ENCODE peak calls at places on chromosome 9, in eight cellular contexts. S is CD8-positive, alpha-beta T cell; J is lung; M is MM.1S; G is IMR-90; E is gastrocnemius medialis; W is A673; Q is adipocyte. K is an unnamed sample.

GRCh38 chr9:117703538-117703937 is 665 bp upstream of the TLR4 start:
- DNase-seq in Q (peak; percentile 48), E (no peak), G (no peak), S (no peak), J (no peak), M (no peak), W (no peak), K (no peak)

GRCh38 chr9:130171226-130172148 is 717 bp upstream of the NCS1 start:
- DNase-seq in M (no peak), W (no peak), E (no peak), G (no peak), Q (no peak), S (no peak), J (no peak), K (no peak)

GRCh38 chr9:94882953-94883641 is 156.6 kb downstream of the AOPEP start:
- DNase-seq in W (no peak), M (no peak), Q (no peak), E (no peak), S (no peak), J (no peak), G (no peak), K (no peak)

GRCh38 chr9:35903049-35903448 is 3.0 kb upstream of the HRCT1 start:
- DNase-seq in E (no peak), M (peak; percentile 85), Q (peak; percentile 80), G (peak; percentile 65), W (peak; percentile 65), S (no peak), J (peak; percentile 36), K (peak; percentile 45)

GRCh38 chr9:4555251-4555650 is 65.0 kb downstream of the SLC1A1 start:
- DNase-seq in Q (peak; percentile 58), G (peak; percentile 17), S (no peak), W (no peak), J (no peak), E (no peak), M (peak; percentile 59), K (no peak)

GRCh38 chr9:82588801-82589200 is 474.1 kb downstream of the RASEF start:
- DNase-seq in M (no peak), W (no peak), S (no peak), G (no peak), E (no peak), Q (no peak), J (no peak), K (no peak)

GRCh38 chr9:110947645-110948044 is 90.6 kb downstream of the LPAR1 start:
- DNase-seq in Q (no peak), S (no peak), M (no peak), W (no peak), G (no peak), J (no peak), E (no peak), K (no peak)

GRCh38 chr9:133188006-133188842 is 20.8 kb downstream of the OBP2B start:
- DNase-seq in W (peak; percentile 46), M (peak; percentile 29), S (no peak), Q (peak; percentile 11), J (no peak), E (no peak), G (no peak), K (peak; percentile 68)

GRCh38 chr9:110932883-110933282 is 105.4 kb downstream of the LPAR1 start:
- DNase-seq in M (no peak), S (no peak), G (no peak), E (no peak), J (no peak), Q (no peak), W (peak; percentile 81), K (no peak)

GRCh38 chr9:117400131-117400530 is 14.7 kb downstream of the ASTN2 start:
- DNase-seq in J (no peak), S (no peak), E (no peak), M (no peak), G (no peak), W (no peak), Q (no peak), K (peak; percentile 76)

GRCh38 chr9:100477221-100477620 is 4.3 kb downstream of the TMEFF1 start:
- DNase-seq in G (no peak), E (no peak), M (no peak), Q (no peak), S (no peak), W (no peak), J (no peak), K (no peak)

GRCh38 chr9:100472725-100473261 is at the start of gene TMEFF1:
- DNase-seq in J (no peak), G (peak; percentile 26), W (peak; percentile 80), E (peak; percentile 5), S (peak; percentile 8), M (peak; percentile 76), Q (peak; percentile 78), K (peak; percentile 84)

GRCh38 chr9:100474082-100474949 is 1.4 kb downstream of the TMEFF1 start:
- DNase-seq in W (peak; percentile 15), Q (no peak), S (no peak), J (no peak), M (no peak), E (no peak), G (no peak), K (peak; percentile 34)

GRCh38 chr9:100473271-100474081 is 527 bp downstream of the TMEFF1 start:
- DNase-seq in Q (peak; percentile 69), E (no peak), G (peak; percentile 29), S (peak; percentile 5), M (peak; percentile 46), J (no peak), W (peak; percentile 62), K (peak; percentile 63)

DNA sequence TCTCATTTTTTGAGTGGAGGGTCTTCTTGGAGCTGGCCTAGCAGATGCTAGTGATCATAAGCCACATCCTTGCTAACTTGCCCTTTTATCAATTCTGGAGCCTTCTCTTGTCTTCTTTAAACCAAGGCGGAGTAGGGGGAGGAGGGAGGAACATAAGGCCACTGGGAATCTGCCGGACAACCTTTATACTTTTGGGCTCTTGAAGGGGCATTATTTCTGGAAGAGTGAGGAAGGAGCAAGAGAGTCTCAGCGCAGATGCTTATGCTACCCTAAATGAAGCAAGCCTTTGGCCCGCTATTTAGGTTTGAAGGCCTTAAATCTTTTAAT is 2.0 kb downstream of the TMEFF1 start:
- DNase-seq in G (no peak), E (no peak), W (no peak), S (no peak), J (no peak), M (no peak), Q (no peak), K (no peak)
- H3K4me3 ChIP-seq in G (no peak overlapping the region), E (no peak overlapping the region), W (peak overlapping the region; percentile 95), S (no peak overlapping the region), J (no peak overlapping the region), M (no peak overlapping the region), Q (no peak overlapping the region), K (no peak overlapping the region)

DNA sequence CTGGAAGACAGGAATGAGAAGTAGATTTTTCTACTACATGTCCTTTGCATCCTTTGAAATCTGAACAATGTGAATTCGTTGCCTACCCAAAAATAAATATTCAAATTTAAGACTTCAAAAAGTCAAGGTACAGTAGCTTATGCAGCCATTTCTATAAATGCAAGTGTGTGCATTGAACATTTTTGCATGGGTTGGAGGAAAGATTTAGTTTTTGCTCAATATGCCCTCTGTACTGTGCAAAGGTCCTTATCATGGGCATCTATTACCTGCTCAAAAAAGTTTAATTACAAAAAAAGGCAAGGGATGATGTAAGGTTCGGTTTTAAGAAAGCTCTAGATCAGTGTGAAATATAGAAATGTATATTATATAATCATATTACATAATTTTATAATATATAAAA is 22.6 kb downstream of the AKNA start:
- DNase-seq in W (no peak), S (no peak), Q (no peak), E (no peak), M (no peak), J (no peak), G (no peak), K (no peak)
- H3K36me3 ChIP-seq in W (peaks cover 53% of the 10 kb centered on the region), S (peaks cover 71% of the 10 kb centered on the region), Q (peaks cover 83% of the 10 kb centered on the region), E (no peaks in the 10 kb centered on the region), M (peaks cover 32% of the 10 kb centered on the region), J (peaks cover 54% of the 10 kb centered on the region), G (peaks cover 49% of the 10 kb centered on the region), K (no peaks in the 10 kb centered on the region)

GRCh38 chr9:136542246-136543041 is 3.4 kb downstream of the NOTCH1 start:
- DNase-seq in S (no peak), M (no peak), E (no peak), J (no peak), W (peak; percentile 33), Q (no peak), G (no peak), K (no peak)

GRCh38 chr9:136541709-136542108 is 4.1 kb downstream of the NOTCH1 start:
- DNase-seq in G (no peak), S (no peak), W (no peak), E (no peak), J (no peak), Q (no peak), M (no peak), K (no peak)

GRCh38 chr9:136544549-136545064 is 1.2 kb downstream of the NOTCH1 start:
- DNase-seq in E (no peak), M (peak; percentile 30), S (peak; percentile 39), J (peak; percentile 71), Q (peak; percentile 57), G (no peak), W (peak; percentile 57), K (no peak)

GRCh38 chr9:136543830-136544548 is 1.9 kb downstream of the NOTCH1 start:
- DNase-seq in W (no peak), J (no peak), E (no peak), G (no peak), Q (no peak), M (no peak), S (no peak), K (no peak)

DNA sequence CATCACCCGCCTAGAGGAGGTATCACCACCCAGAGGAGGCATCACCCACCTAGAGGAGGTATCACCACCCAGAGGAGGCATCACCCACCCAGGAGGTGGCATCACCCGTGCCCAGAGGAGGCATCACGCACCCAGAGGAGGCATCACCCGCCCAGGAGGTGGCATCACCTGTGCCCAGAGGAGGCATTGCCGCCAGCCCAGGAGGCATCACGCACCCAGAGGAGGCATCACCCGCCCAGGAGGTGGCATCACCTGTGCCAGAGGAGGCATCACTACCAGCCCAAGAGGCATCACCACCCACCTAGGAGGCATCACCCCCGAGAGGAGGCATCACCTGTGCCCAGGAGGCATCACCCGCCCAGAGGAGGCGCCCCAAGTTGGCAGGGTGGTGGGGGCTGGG is 2.6 kb downstream of the NOTCH1 start:
- DNase-seq in J (no peak), E (no peak), S (no peak), W (no peak), M (no peak), G (no peak), Q (no peak), K (no peak)
- H3K4me3 ChIP-seq in J (no peak overlapping the region), E (no peak overlapping the region), S (no peak overlapping the region), W (no peak overlapping the region), M (no peak overlapping the region), G (no peak overlapping the region), Q (no peak overlapping the region), K (no peak overlapping the region)

GRCh38 chr9:69234683-69235082 is 60.6 kb downstream of the TJP2 start:
- DNase-seq in J (no peak), G (no peak), W (no peak), S (no peak), E (no peak), Q (no peak), M (no peak), K (no peak)

GRCh38 chr9:69223605-69224004 is 49.5 kb downstream of the TJP2 start:
- DNase-seq in E (no peak), Q (peak; percentile 81), W (peak; percentile 68), J (peak; percentile 40), S (no peak), G (peak; percentile 70), M (no peak), K (peak; percentile 50)

DNA sequence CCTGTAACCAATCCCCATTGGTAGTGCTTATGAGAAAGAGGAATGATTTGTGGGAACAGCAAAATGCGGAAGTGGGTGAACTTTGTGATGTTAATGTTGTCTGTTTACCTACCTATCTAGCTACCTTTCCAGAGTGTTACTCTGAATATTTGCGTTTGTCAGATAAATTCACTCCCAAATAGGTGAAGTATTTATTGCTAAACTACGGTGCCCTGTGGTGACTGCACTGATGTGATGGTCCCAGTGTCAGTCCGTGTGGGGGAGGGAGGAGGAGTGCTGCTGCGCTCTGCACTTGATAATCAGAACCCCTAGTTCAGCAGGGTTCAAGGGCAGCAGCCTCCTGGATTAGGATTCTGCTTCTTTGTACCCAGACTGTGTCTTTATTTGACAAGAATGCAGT is 55.3 kb downstream of the TJP2 start:
- DNase-seq in Q (no peak), S (no peak), G (no peak), E (no peak), W (no peak), J (no peak), M (no peak), K (no peak)
- H3K36me3 ChIP-seq in Q (peaks cover 96% of the 10 kb centered on the region), S (no peaks in the 10 kb centered on the region), G (peaks cover 23% of the 10 kb centered on the region), E (no peaks in the 10 kb centered on the region), W (no peaks in the 10 kb centered on the region), J (peaks cover 22% of the 10 kb centered on the region), M (peaks cover 5% of the 10 kb centered on the region), K (peaks cover 19% of the 10 kb centered on the region)

K was measured in BE2C.